ENCODE peak calls at places on chromosomes 6 and 20, in six cellular contexts. A is IMR-90, Z is neuronal stem cell, T is H1, S is H9, W is mesendoderm. O is an unnamed sample.
A peak's percentile ranks its signal among the peaks of the same experiment; 100 is the strongest.

GRCh38 chr20:38094373-38094775 is 60.8 kb downstream of the RPRD1B start:
- DNase-seq in A (peak; percentile 85), S (no peak), T (no peak), Z (no peak), W (peak; percentile 29), O (peak; percentile 86)

GRCh38 chr6:42819803-42820508 is 38.1 kb downstream of the BICRAL start:
- DNase-seq in Z (no peak), S (no peak), A (no peak), W (peak; percentile 63), T (no peak), O (peak; percentile 10)

GRCh38 chr20:8431538-8432434 is 299.7 kb downstream of the PLCB1 start:
- DNase-seq in Z (no peak), A (no peak), S (peak; percentile 38), W (peak; percentile 31), T (no peak), O (no peak)

GRCh38 chr6:80457044-80457933 is 350.8 kb downstream of the BCKDHB start:
- DNase-seq in A (peak; percentile 98), S (no peak), W (peak; percentile 4), Z (no peak), T (no peak), O (peak; percentile 94)

GRCh38 chr6:150739711-150740349 is 125.7 kb upstream of the MTHFD1L start:
- DNase-seq in A (no peak), S (no peak), T (no peak), Z (no peak), W (no peak), O (no peak)

GRCh38 chr20:17958326-17959256 is 10.0 kb downstream of the SNX5 start:
- DNase-seq in A (peak; percentile 61), W (no peak), Z (no peak), S (no peak), T (no peak), O (peak; percentile 28)

GRCh38 chr20:48308882-48309281 is 518.9 kb downstream of the PREX1 start:
- DNase-seq in Z (no peak), W (peak; percentile 94), T (no peak), S (no peak), A (no peak), O (no peak)

GRCh38 chr20:49810491-49811190 is 2.0 kb upstream of the SLC9A8 start:
- DNase-seq in S (no peak), W (peak; percentile 11), Z (no peak), T (no peak), A (no peak), O (no peak)

GRCh38 chr6:157769776-157770430 is 53.1 kb upstream of the SNX9 start:
- DNase-seq in A (no peak), T (no peak), Z (no peak), S (no peak), W (no peak), O (no peak)

GRCh38 chr6:38749473-38749872 is 34.4 kb downstream of the DNAH8 start:
- DNase-seq in T (no peak), Z (no peak), A (no peak), W (no peak), S (no peak), O (no peak)

GRCh38 chr6:26122005-26122388 is 34.8 kb downstream of the HFE start:
- DNase-seq in S (no peak), W (no peak), Z (no peak), A (no peak), T (no peak), O (peak; percentile 15)

GRCh38 chr6:71478834-71479541 is 190.4 kb downstream of the OGFRL1 start:
- DNase-seq in A (peak; percentile 94), W (peak; percentile 91), T (no peak), S (no peak), Z (no peak), O (peak; percentile 74)

GRCh38 chr6:76594109-76594508 is 521.6 kb upstream of the IMPG1 start:
- DNase-seq in A (no peak), S (no peak), T (no peak), W (no peak), Z (no peak), O (no peak)

GRCh38 chr6:38587766-38588362 is 51.9 kb downstream of the BTBD9 start:
- DNase-seq in W (no peak), A (peak; percentile 9), S (no peak), T (no peak), Z (no peak), O (no peak)

GRCh38 chr20:45835230-45836224 is 1.9 kb downstream of the SNX21 start:
- DNase-seq in A (peak; percentile 47), W (no peak), Z (no peak), S (no peak), T (no peak), O (no peak)

GRCh38 chr6:4943716-4944115 is 60.1 kb downstream of the RPP40 start:
- DNase-seq in Z (no peak), T (no peak), W (no peak), S (no peak), A (peak; percentile 18), O (peak; percentile 68)

GRCh38 chr6:4944325-4944724 is 59.5 kb downstream of the RPP40 start:
- DNase-seq in Z (no peak), A (no peak), T (no peak), W (no peak), S (no peak), O (no peak)

GRCh38 chr6:4941782-4942672 is 61.8 kb downstream of the RPP40 start:
- DNase-seq in A (peak; percentile 96), W (peak; percentile 85), S (no peak), T (no peak), Z (no peak), O (peak; percentile 95)

GRCh38 chr6:4940416-4940815 is 63.4 kb downstream of the RPP40 start:
- DNase-seq in W (no peak), A (no peak), Z (no peak), T (no peak), S (no peak), O (no peak)

GRCh38 chr6:4942673-4943009 is 61.2 kb downstream of the RPP40 start:
- DNase-seq in Z (no peak), S (no peak), T (no peak), W (no peak), A (no peak), O (no peak)
- H2BK120ac ChIP-seq in Z (no peak overlapping the region), S (no peak overlapping the region), T (no peak overlapping the region), W (no peak overlapping the region), A (peak overlapping the region; percentile 74), O (no peak overlapping the region)

GRCh38 chr6:43924222-43924702 is 154.3 kb downstream of the VEGFA start:
- DNase-seq in T (no peak), Z (no peak), S (no peak), A (peak; percentile 56), W (no peak), O (no peak)

GRCh38 chr6:43929511-43929910 is 159.5 kb downstream of the VEGFA start:
- DNase-seq in T (no peak), Z (no peak), W (no peak), A (no peak), S (no peak), O (no peak)

GRCh38 chr6:43923376-43924221 is 153.6 kb downstream of the VEGFA start:
- DNase-seq in S (no peak), W (no peak), T (no peak), A (peak; percentile 56), Z (no peak), O (no peak)

GRCh38 chr6:43927525-43928210 is 157.7 kb downstream of the VEGFA start:
- DNase-seq in W (no peak), Z (no peak), S (no peak), T (no peak), A (no peak), O (no peak)

GRCh38 chr6:43926644-43927524 is 156.9 kb downstream of the VEGFA start:
- DNase-seq in W (peak; percentile 98), T (peak; percentile 62), Z (peak; percentile 53), A (peak; percentile 92), S (peak; percentile 70), O (peak; percentile 94)
- H3K4ac ChIP-seq in W (peak overlapping the region; percentile 39), T (peak overlapping the region; percentile 23), Z (no peak overlapping the region), A (peak overlapping the region; percentile 98), S (no peak overlapping the region), O (no peak overlapping the region)

GRCh38 chr20:40689100-40689942 is at the start of gene MAFB:
- DNase-seq in W (peak; percentile 88), A (peak; percentile 71), T (peak; percentile 65), Z (peak; percentile 91), S (peak; percentile 90), O (peak; percentile 93)

GRCh38 chr20:40686434-40686882 is 2.6 kb downstream of the MAFB start:
- DNase-seq in Z (no peak), W (no peak), A (no peak), T (no peak), S (no peak), O (no peak)

GRCh38 chr20:40688129-40689099 is 622 bp downstream of the MAFB start:
- DNase-seq in Z (no peak), W (no peak), T (no peak), A (peak; percentile 1), S (peak; percentile 39), O (peak; percentile 41)

GRCh38 chr20:40686893-40687292 is 2.1 kb downstream of the MAFB start:
- DNase-seq in W (no peak), T (no peak), Z (no peak), A (no peak), S (peak; percentile 33), O (no peak)

GRCh38 chr20:40687384-40688128 is 1.5 kb downstream of the MAFB start:
- DNase-seq in T (no peak), Z (peak; percentile 56), S (peak; percentile 58), W (peak; percentile 76), A (no peak), O (peak; percentile 46)
- H2BK120ac ChIP-seq in T (no peak overlapping the region), Z (no peak overlapping the region), S (no peak overlapping the region), W (no peak overlapping the region), A (no peak overlapping the region), O (no peak overlapping the region)

DNA sequence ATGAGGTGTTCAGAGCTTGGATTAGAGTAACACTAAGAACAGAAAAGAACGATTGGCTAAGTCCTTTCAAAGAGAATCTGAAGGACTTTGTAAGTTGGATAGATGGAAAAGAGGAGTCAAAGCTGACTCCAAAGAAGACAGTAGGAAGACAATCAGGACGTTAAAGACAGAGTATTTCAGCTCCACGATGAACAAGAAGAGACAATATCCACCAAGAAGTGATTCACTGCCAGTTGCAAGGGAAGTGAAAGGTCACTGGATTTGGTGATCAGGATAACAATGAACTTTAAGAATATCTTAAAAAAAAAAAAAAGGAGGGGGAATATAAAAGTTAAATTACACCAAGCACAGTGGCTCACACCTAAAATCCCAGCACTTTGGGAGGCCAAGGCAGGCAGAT is 17.9 kb downstream of the REPS1 start:
- DNase-seq in W (no peak), Z (no peak), A (no peak), S (no peak), T (no peak), O (no peak)
- H3K4ac ChIP-seq in W (no peak overlapping the region), Z (no peak overlapping the region), A (no peak overlapping the region), S (no peak overlapping the region), T (no peak overlapping the region), O (no peak overlapping the region)

GRCh38 chr6:138692978-138693909 is 80.3 kb upstream of the CCDC28A start:
- DNase-seq in T (peak; percentile 62), S (peak; percentile 79), Z (peak; percentile 65), W (peak; percentile 93), A (peak; percentile 57), O (peak; percentile 75)
- H2BK120ac ChIP-seq in T (no peak overlapping the region), S (no peak overlapping the region), Z (no peak overlapping the region), W (peak overlapping the region; percentile 33), A (no peak overlapping the region), O (peak overlapping the region; percentile 92)